ENCODE peak calls at places on chromosomes 6 and 20, in ten cellular contexts. C is progenitor cell of endocrine pancreas, V is pancreas, P is heart left ventricle, Z is adrenal gland, L is colonic mucosa, U is epithelial cell of esophagus, S is GM10248, N is endothelial cell of umbilical vein, E is fibroblast of the aortic adventitia. G is an unnamed sample.

GRCh38 chr20:48194578-48194977 is 409.3 kb upstream of the SULF2 start:
- DNase-seq in V (no peak), S (no peak), E (no peak), N (no peak), Z (no peak), U (no peak), P (no peak), L (no peak), C (no peak), G (no peak)

GRCh38 chr6:16334671-16335070 is 96.3 kb downstream of the GMPR start:
- DNase-seq in S (no peak), Z (peak; percentile 79), E (peak; percentile 91), C (no peak), P (peak; percentile 62), U (peak; percentile 96), N (no peak), L (peak; percentile 57), V (no peak), G (no peak)

GRCh38 chr6:90274481-90275030 is 22.1 kb downstream of the BACH2 start:
- DNase-seq in V (no peak), C (no peak), Z (no peak), P (no peak), N (no peak), S (no peak), L (peak; percentile 25), U (no peak), E (no peak), G (no peak)

GRCh38 chr6:7112741-7113313 is 5.1 kb downstream of the RREB1 start:
- DNase-seq in V (no peak), S (no peak), U (peak; percentile 74), E (no peak), P (peak; percentile 29), N (no peak), C (no peak), Z (no peak), L (peak; percentile 63), G (no peak)

GRCh38 chr6:135280375-135281136 is 99.4 kb downstream of the MYB start:
- DNase-seq in Z (no peak), C (no peak), S (no peak), P (no peak), N (peak; percentile 53), E (peak; percentile 72), V (no peak), U (no peak), L (no peak), G (peak; percentile 19)

GRCh38 chr20:38272961-38273360 is 12.4 kb upstream of the KIAA1755 start:
- DNase-seq in U (no peak), Z (no peak), P (peak; percentile 53), L (no peak), N (peak; percentile 61), C (no peak), E (peak; percentile 69), S (no peak), V (no peak), G (no peak)

GRCh38 chr20:45067558-45067957 is 33.4 kb downstream of the KCNS1 start:
- DNase-seq in L (no peak), P (no peak), Z (no peak), U (peak; percentile 87), C (no peak), V (no peak), N (no peak), S (no peak), E (no peak), G (no peak)

GRCh38 chr20:47929368-47930115 is 144.3 kb upstream of the SULF2 start:
- DNase-seq in S (no peak), E (peak; percentile 75), C (no peak), U (peak; percentile 84), N (peak; percentile 12), L (no peak), Z (peak; percentile 24), P (no peak), V (no peak), G (peak; percentile 24)

GRCh38 chr6:17466707-17467106 is 73.3 kb downstream of the CAP2 start:
- DNase-seq in P (no peak), L (no peak), U (peak; percentile 30), V (no peak), S (no peak), Z (no peak), N (no peak), E (no peak), C (no peak), G (no peak)

GRCh38 chr20:8457978-8458377 is 325.9 kb downstream of the PLCB1 start:
- DNase-seq in P (no peak), N (no peak), V (no peak), U (no peak), S (no peak), C (no peak), L (no peak), E (no peak), Z (no peak), G (no peak)

GRCh38 chr6:33205172-33206026 is 944 bp downstream of the HSD17B8 start:
- DNase-seq in V (peak; percentile 36), U (peak; percentile 76), N (no peak), E (no peak), S (no peak), Z (no peak), C (no peak), L (no peak), P (no peak), G (peak; percentile 62)

GRCh38 chr20:4876731-4877130 is 124.6 kb downstream of the SLC23A2 start:
- DNase-seq in N (no peak), Z (no peak), S (no peak), U (no peak), V (no peak), E (no peak), P (no peak), L (no peak), C (no peak), G (no peak)

GRCh38 chr20:49424536-49424935 is 57.9 kb downstream of the KCNB1 start:
- DNase-seq in L (no peak), V (no peak), S (no peak), C (no peak), U (no peak), E (no peak), N (no peak), Z (peak; percentile 24), P (peak; percentile 33), G (no peak)

GRCh38 chr6:21998539-21998938 is 298.3 kb downstream of the PRL start:
- DNase-seq in S (no peak), L (no peak), U (no peak), V (no peak), C (no peak), N (no peak), Z (no peak), P (no peak), E (no peak), G (no peak)

GRCh38 chr6:49453221-49453620 is 9.8 kb downstream of the MMUT start:
- DNase-seq in E (peak; percentile 10), C (no peak), N (peak; percentile 8), V (no peak), L (no peak), P (no peak), S (no peak), U (peak; percentile 29), Z (no peak), G (no peak)

GRCh38 chr6:136338486-136338885 is 48.8 kb upstream of the BCLAF1 start:
- DNase-seq in P (no peak), Z (no peak), N (peak; percentile 5), E (no peak), U (no peak), L (no peak), C (no peak), V (no peak), S (no peak), G (no peak)
- TF ChIP-seq CTCF in P (no peak), Z (no peak), N (no peak), E (no peak), U (no peak), L (no peak), C (peak; percentile 14), V (no peak), S (no peak), G (no peak)

DNA sequence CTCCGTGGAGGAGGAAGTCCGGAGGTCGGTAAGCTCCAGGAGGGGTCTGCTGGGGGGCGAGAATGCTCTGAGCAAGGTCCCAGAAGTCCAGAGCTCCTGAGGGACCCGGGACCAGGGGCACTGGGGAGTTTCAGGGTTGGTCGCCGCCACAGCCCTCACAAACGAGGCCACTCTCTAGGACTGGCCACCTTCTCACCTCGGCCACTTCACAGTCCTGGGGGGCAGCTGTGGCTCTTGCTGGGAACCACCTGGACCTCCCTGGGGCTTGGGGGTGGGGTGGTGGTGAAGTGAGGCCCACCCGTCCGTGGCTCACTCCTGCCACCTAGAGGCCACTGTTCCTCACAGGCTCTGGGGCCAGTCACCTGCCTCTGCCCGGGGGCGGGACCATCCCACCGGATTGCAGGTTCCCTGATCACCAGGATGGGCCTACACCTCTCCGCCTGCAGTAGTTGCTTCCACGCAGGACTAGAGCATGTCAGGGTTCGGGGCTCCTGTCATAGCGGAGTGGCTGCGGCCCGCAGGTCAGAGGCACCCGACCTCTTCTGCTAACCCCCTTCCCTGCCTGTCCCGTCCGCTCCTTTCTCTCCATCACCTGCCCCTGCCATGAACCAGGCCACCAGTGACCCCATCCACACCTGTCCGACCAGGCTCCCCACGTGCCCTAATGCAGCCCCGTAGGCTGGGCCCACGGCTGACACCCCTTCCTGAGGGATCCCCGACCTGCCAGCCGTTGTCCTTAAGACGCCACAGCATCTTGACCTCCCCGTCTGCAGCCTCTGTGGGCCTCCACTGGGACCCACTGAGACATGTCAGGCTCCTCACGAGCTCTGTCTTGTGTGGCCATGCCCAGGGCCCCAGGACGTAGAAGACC is 5.1 kb upstream of the TCEA2 start:
- DNase-seq in Z (peak; percentile 75), S (peak; percentile 90), P (peak; percentile 85), E (peak; percentile 59), C (peak; percentile 86), L (peak; percentile 83), V (peak; percentile 81), N (peak; percentile 79), U (peak; percentile 71), G (no peak)
- TF ChIP-seq CTCF in Z (peak; percentile 53), S (peak; percentile 92), P (peak; percentile 77), E (peak; percentile 93), C (peak; percentile 87), L (peak; percentile 93), V (peak; percentile 90), N (peak; percentile 81), U (peak; percentile 80), G (peak; percentile 92)

GRCh38 chr6:161919711-161920110 is 645.9 kb upstream of the AGPAT4 start:
- DNase-seq in L (no peak), S (no peak), V (no peak), N (no peak), E (no peak), Z (no peak), C (no peak), P (no peak), U (peak; percentile 4), G (no peak)
- TF ChIP-seq CTCF in L (no peak), S (no peak), V (no peak), N (no peak), E (no peak), Z (no peak), C (no peak), P (no peak), U (no peak), G (no peak)

GRCh38 chr6:153668758-153669157 is 370.3 kb upstream of the OPRM1 start:
- DNase-seq in Z (no peak), U (peak; percentile 5), C (no peak), L (no peak), S (no peak), E (no peak), V (no peak), P (no peak), N (no peak), G (no peak)
- TF ChIP-seq CTCF in Z (no peak), U (no peak), C (no peak), L (no peak), S (no peak), E (no peak), V (no peak), P (no peak), N (no peak), G (no peak)

GRCh38 chr6:40328376-40328987 is 258.7 kb downstream of the LRFN2 start:
- DNase-seq in U (peak; percentile 66), P (no peak), C (peak; percentile 49), L (peak; percentile 42), N (no peak), E (no peak), V (peak; percentile 82), Z (peak; percentile 40), S (no peak), G (no peak)
- TF ChIP-seq CTCF in U (peak; percentile 97), P (peak; percentile 40), C (peak; percentile 95), L (peak; percentile 68), N (peak; percentile 11), E (peak; percentile 23), V (peak; percentile 80), Z (peak; percentile 30), S (peak; percentile 55), G (peak; percentile 77)

G was measured in retinal pigment epithelial cell.